ENCODE peak calls at places on chromosomes 11 and 22, in five cellular contexts. S, D, J, X and G are unnamed samples.
A peak's percentile ranks its signal among the peaks of the same experiment; 100 is the strongest.

GRCh38 chr11:67572747-67573419 is 10.7 kb upstream of the GSTP1 start:
- DNase-seq in S (peak; percentile 48), D (peak; percentile 79), J (no peak), X (peak; percentile 55), G (no peak)

GRCh38 chr11:22787565-22788162 is 41.9 kb downstream of the SVIP start:
- DNase-seq in S (peak; percentile 56), D (no peak), J (no peak), X (peak; percentile 38), G (peak; percentile 16)

GRCh38 chr22:38228873-38229740 is 27.3 kb downstream of the MAFF start:
- DNase-seq in S (peak; percentile 57), D (no peak), J (no peak), X (peak; percentile 88), G (no peak)

GRCh38 chr11:19816040-19816439 is 103.4 kb downstream of the NAV2 start:
- DNase-seq in S (no peak), D (no peak), J (no peak), X (no peak), G (no peak)

GRCh38 chr11:115340874-115341273 is 163.3 kb downstream of the CADM1 start:
- DNase-seq in S (no peak), D (no peak), J (no peak), X (no peak), G (no peak)

GRCh38 chr22:22343603-22344276 is 99.2 kb downstream of the VPREB1 start:
- DNase-seq in S (no peak), D (no peak), J (no peak), X (no peak), G (no peak)

GRCh38 chr11:32891657-32892354 is 805 bp upstream of the QSER1 start:
- DNase-seq in S (no peak), D (no peak), J (no peak), X (peak; percentile 17), G (no peak)

GRCh38 chr11:67586568-67587250 is 3.1 kb downstream of the GSTP1 start:
- DNase-seq in S (no peak), D (no peak), J (no peak), X (no peak), G (no peak)

GRCh38 chr11:76233936-76234703 is 27.8 kb upstream of the WNT11 start:
- DNase-seq in S (no peak), D (peak; percentile 72), J (no peak), X (peak; percentile 12), G (no peak)

GRCh38 chr11:45457649-45458048 is 171.5 kb upstream of the SYT13 start:
- DNase-seq in S (peak; percentile 79), D (no peak), J (no peak), X (peak; percentile 49), G (no peak)

GRCh38 chr11:72975778-72976520 is 161.7 kb downstream of the ATG16L2 start:
- DNase-seq in S (peak; percentile 96), D (no peak), J (no peak), X (peak; percentile 87), G (peak; percentile 25)

GRCh38 chr11:17939542-17939941 is 73.3 kb downstream of the SERGEF start:
- DNase-seq in S (no peak), D (no peak), J (no peak), X (no peak), G (no peak)

GRCh38 chr11:128291043-128291442 is 296.3 kb downstream of the ETS1 start:
- DNase-seq in S (no peak), D (no peak), J (no peak), X (no peak), G (no peak)

GRCh38 chr11:73314121-73314948 is 6.3 kb downstream of the ARHGEF17 start:
- DNase-seq in S (peak; percentile 72), D (peak; percentile 75), J (no peak), X (no peak), G (no peak)

GRCh38 chr11:126415128-126415527 is 59.6 kb downstream of the ST3GAL4 start:
- DNase-seq in S (peak; percentile 69), D (peak; percentile 62), J (no peak), X (no peak), G (no peak)

GRCh38 chr22:48945621-48946458 is 881.8 kb downstream of the BRD1 start:
- DNase-seq in S (no peak), D (no peak), J (no peak), X (no peak), G (no peak)

GRCh38 chr22:47218671-47219070 is 456.2 kb downstream of the TBC1D22A start:
- DNase-seq in S (no peak), D (no peak), J (no peak), X (no peak), G (no peak)

GRCh38 chr11:47858169-47858543 is 10.0 kb upstream of the NUP160 start:
- DNase-seq in S (peak; percentile 72), D (no peak), J (peak; percentile 66), X (peak; percentile 38), G (no peak)

GRCh38 chr11:76916712-76917111 is 56.0 kb downstream of the ACER3 start:
- DNase-seq in S (no peak), D (no peak), J (no peak), X (no peak), G (no peak)

GRCh38 chr11:65213322-65214211 is 31.8 kb downstream of the CAPN1 start:
- DNase-seq in S (peak; percentile 6), D (no peak), J (no peak), X (no peak), G (no peak)

GRCh38 chr11:10603721-10604297 is 35.3 kb upstream of the LYVE1 start:
- DNase-seq in S (no peak), D (no peak), J (no peak), X (no peak), G (no peak)
- H3K4me3 ChIP-seq in S (no peak overlapping the region), D (no peak overlapping the region), J (no peak overlapping the region), X (no peak overlapping the region), G (no peak overlapping the region)

GRCh38 chr11:61578819-61579218 is 2.1 kb downstream of the SYT7 start:
- DNase-seq in S (no peak), D (no peak), J (no peak), X (no peak), G (no peak)
- H3K4me3 ChIP-seq in S (no peak overlapping the region), D (no peak overlapping the region), J (no peak overlapping the region), X (no peak overlapping the region), G (no peak overlapping the region)

GRCh38 chr11:43879789-43880639 is 617 bp upstream of the ALKBH3 start:
- DNase-seq in S (no peak), D (no peak), J (no peak), X (no peak), G (no peak)
- H3K4me3 ChIP-seq in S (peak overlapping the region; percentile 84), D (peak overlapping the region; percentile 92), J (peak overlapping the region; percentile 98), X (peak overlapping the region; percentile 91), G (peak overlapping the region; percentile 94)

DNA sequence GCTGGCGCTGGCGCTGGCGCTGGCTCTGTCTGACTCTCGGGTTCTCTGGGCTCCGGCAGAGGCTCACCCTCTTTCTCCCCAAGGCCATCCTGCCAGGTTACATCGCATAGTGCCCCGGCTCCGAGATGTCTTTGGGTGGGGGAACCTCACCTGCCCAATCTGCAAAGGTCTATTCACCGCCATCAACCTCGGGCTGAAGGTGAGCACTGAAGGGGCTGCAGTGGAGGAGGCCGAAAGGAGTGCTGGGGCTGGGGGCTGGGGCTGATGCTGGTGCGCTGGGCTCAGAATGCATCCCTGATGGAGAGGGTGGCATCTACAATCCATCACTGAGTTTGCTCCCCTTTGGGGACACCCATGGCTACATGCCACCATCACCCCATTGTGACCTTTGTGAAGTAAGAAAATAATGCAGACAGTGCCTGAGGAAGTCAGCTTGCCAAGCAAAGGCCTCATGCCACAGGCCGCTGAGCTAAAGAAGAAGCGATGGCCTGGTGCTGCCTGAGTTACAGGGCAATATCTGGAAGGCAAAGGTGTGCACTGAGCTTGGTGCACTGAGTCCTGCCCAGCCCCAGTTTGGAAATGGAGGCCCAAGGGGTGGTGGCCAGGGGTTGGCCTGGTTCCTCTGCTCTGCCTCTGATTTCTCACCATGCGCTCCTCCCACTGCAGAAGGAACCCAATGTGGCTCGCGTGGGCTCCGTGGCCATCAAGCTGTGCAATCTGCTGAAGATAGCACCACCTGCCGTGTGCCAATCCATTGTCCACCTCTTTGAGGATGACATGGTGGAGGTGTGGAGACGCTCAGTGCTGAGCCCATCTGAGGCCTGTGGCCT is 659 bp downstream of the SMPD1 start:
- DNase-seq in S (no peak), D (no peak), J (no peak), X (no peak), G (no peak)
- H3K4me3 ChIP-seq in S (peak overlapping the region; percentile 90), D (peak overlapping the region; percentile 81), J (peak overlapping the region; percentile 58), X (peak overlapping the region; percentile 67), G (peak overlapping the region; percentile 69)

GRCh38 chr22:43891360-43892182 is at the start of gene PNPLA5:
- DNase-seq in S (peak; percentile 38), D (no peak), J (no peak), X (no peak), G (no peak)
- H3K4me3 ChIP-seq in S (peak within 1 kb of the TSS; percentile 24), D (no peak within 1 kb of the TSS), J (peak within 1 kb of the TSS; percentile 21), X (no peak within 1 kb of the TSS), G (no peak within 1 kb of the TSS)

DNA sequence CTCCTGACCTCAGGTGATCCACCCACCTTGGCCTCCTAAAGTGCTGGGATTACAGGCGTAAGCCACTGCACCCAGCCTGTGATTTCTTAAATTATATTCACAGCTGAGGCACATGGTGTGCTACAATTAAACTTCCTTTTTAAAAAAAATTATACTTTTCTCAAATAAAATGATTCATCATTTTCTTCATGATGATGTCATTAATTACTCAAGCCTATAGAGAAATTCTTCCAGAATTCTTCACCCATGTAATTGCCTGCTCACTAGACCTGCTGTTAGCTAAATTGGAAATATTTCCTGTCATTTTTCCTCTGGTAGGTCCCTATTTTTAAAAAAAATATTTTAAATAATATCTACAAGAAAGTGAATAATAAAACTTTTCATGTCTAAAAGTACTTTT is 440.0 kb upstream of the ANO3 start:
- DNase-seq in S (no peak), D (no peak), J (no peak), X (no peak), G (no peak)
- H3K4me3 ChIP-seq in S (no peak overlapping the region), D (no peak overlapping the region), J (no peak overlapping the region), X (no peak overlapping the region), G (no peak overlapping the region)

DNA sequence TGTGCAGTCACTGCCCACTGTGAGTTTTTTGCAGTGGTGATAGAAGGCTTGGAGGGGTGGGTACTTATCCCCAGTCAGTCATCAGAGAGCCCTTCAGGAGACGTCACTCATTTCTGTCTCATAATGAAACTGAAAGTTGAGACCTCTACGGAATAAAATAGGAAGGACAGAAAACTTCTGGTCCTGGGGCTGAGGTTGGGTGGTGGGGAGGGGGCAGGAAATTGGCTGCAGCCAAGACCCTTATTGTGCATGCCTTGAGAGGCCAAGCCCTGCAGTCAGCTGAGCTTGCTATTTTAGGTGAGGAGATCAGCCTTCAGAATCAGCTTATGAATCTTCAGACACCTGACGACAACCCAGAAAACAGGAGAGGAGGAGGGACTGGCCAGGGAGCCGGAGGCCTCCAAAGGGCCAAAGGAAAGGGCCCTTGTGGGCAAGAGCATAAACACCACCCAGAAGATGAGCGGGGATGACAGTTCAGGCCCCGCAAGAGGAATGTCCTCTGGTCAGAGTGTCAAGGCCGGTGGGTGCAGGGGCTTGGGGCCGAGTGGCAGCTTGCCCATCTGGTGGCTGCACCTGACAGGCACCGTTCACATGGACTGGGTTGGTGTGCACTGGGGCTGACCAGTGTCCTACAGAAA is 17.9 kb upstream of the ADA2 start:
- DNase-seq in S (no peak), D (peak; percentile 39), J (no peak), X (no peak), G (no peak)
- H3K4me3 ChIP-seq in S (no peak overlapping the region), D (peak overlapping the region; percentile 36), J (no peak overlapping the region), X (no peak overlapping the region), G (no peak overlapping the region)